ENCODE peak calls at places on chromosome 13, in four cellular contexts. One of them, this sample, is unnamed.

GRCh38 chr13:24540236-24541126 is 27.9 kb upstream of the PARP4 start:
- DNase-seq in CD8-positive, alpha-beta T cell: no peak
- DNase-seq in mesenchymal stem cell: peak; percentile 25
- DNase-seq in HCT116: no peak
- DNase-seq in this sample: no peak

GRCh38 chr13:88806438-88806837 is 1135.3 kb downstream of the SLITRK5 start:
- DNase-seq in HCT116: no peak
- DNase-seq in CD8-positive, alpha-beta T cell: no peak
- DNase-seq in mesenchymal stem cell: no peak
- DNase-seq in this sample: no peak

GRCh38 chr13:87684850-87685735 is 13.9 kb downstream of the SLITRK5 start:
- DNase-seq in mesenchymal stem cell: peak; percentile 17
- DNase-seq in CD8-positive, alpha-beta T cell: no peak
- DNase-seq in HCT116: no peak
- DNase-seq in this sample: no peak

GRCh38 chr13:113152894-113153809 is 5.3 kb upstream of the PROZ start:
- DNase-seq in mesenchymal stem cell: peak; percentile 43
- DNase-seq in CD8-positive, alpha-beta T cell: peak; percentile 35
- DNase-seq in HCT116: no peak
- DNase-seq in this sample: no peak

GRCh38 chr13:54574791-54575190 is 1546.2 kb downstream of the OLFM4 start:
- DNase-seq in HCT116: no peak
- DNase-seq in mesenchymal stem cell: peak; percentile 6
- DNase-seq in CD8-positive, alpha-beta T cell: no peak
- DNase-seq in this sample: no peak

GRCh38 chr13:87582399-87582798 is 88.8 kb upstream of the SLITRK5 start:
- DNase-seq in CD8-positive, alpha-beta T cell: no peak
- DNase-seq in HCT116: no peak
- DNase-seq in mesenchymal stem cell: no peak
- DNase-seq in this sample: no peak

GRCh38 chr13:50420720-50421456 is 405.6 kb downstream of the KCNRG start:
- DNase-seq in HCT116: no peak
- DNase-seq in CD8-positive, alpha-beta T cell: no peak
- DNase-seq in mesenchymal stem cell: no peak
- DNase-seq in this sample: no peak

GRCh38 chr13:96762876-96763275 is 231.4 kb downstream of the OXGR1 start:
- DNase-seq in HCT116: no peak
- DNase-seq in mesenchymal stem cell: peak; percentile 25
- DNase-seq in CD8-positive, alpha-beta T cell: no peak
- DNase-seq in this sample: no peak

GRCh38 chr13:102816633-102817032 is 17.7 kb downstream of the BIVM start:
- DNase-seq in mesenchymal stem cell: no peak
- DNase-seq in HCT116: no peak
- DNase-seq in CD8-positive, alpha-beta T cell: no peak
- DNase-seq in this sample: no peak

GRCh38 chr13:71260246-71260645 is 606.8 kb downstream of the DACH1 start:
- DNase-seq in CD8-positive, alpha-beta T cell: no peak
- DNase-seq in mesenchymal stem cell: peak; percentile 5
- DNase-seq in HCT116: no peak
- DNase-seq in this sample: no peak

GRCh38 chr13:106522898-106523525 is 12.4 kb downstream of the EFNB2 start:
- DNase-seq in HCT116: no peak
- DNase-seq in CD8-positive, alpha-beta T cell: no peak
- DNase-seq in mesenchymal stem cell: no peak
- DNase-seq in this sample: no peak

GRCh38 chr13:23418776-23419683 is 14.5 kb downstream of the SACS start:
- DNase-seq in HCT116: no peak
- DNase-seq in mesenchymal stem cell: no peak
- DNase-seq in CD8-positive, alpha-beta T cell: no peak
- DNase-seq in this sample: no peak

GRCh38 chr13:38824342-38824741 is 137.5 kb downstream of the FREM2 start:
- DNase-seq in mesenchymal stem cell: no peak
- DNase-seq in CD8-positive, alpha-beta T cell: no peak
- DNase-seq in HCT116: no peak
- DNase-seq in this sample: no peak

DNA sequence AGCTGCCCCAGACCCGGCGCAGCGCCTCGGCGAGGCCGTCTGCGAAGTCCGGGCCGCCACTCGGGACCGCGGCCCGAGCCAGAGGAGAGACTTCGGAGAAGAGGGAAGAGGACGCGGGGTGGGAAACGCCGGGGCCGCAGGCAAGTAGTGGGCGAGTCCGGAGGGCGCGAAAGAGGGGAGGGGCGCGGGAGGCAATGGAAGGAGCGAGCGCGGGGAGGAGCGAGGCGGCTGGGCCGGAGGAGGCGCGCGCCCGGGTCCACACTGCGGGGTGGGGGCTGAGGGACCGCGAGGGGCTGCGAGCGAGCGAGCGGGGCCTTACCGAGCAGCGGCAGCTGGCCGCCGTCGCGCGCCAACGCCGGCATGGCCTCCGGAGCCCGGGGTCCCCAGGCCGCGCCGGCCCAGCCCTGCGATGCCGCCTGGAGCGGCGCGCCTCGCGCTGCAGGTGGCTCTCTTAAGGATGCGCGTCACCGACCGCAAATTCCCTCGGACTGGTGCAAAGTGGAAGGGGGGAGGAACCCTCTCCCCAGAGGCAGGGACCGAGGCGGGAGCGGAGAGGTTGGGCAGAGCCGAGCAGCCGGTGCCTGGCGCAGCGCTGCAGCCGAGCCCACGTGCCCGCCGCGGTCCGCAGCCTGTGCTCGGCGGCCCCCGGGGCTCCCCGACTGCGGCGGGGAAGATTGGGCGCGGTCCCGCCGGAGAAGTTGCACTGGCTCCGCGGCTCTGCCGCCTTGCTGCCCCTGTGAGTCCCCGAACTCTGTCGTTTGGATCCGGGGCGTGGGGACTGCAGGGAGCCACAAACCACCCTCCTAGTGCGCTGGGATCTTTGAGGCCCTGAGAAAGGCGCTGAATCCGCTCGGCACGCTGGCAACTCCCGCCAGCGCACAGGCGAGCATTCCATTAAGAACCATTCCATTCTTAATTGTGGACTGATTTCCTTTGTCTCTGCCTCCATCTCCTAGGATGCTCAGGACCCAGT is at the start of gene FLT3:
- DNase-seq in HCT116: peak; percentile 51
- DNase-seq in CD8-positive, alpha-beta T cell: peak; percentile 25
- DNase-seq in mesenchymal stem cell: peak; percentile 39
- DNase-seq in this sample: no peak
- H3K4me3 ChIP-seq in HCT116: peak within 1 kb of the TSS; percentile 53
- H3K4me3 ChIP-seq in CD8-positive, alpha-beta T cell: peak within 1 kb of the TSS; percentile 39
- H3K4me3 ChIP-seq in mesenchymal stem cell: peak within 1 kb of the TSS; percentile 53
- H3K4me3 ChIP-seq in this sample: peak within 1 kb of the TSS; percentile 31

GRCh38 chr13:46893820-46894533 is 2.9 kb downstream of the HTR2A start:
- DNase-seq in mesenchymal stem cell: peak; percentile 60
- DNase-seq in CD8-positive, alpha-beta T cell: peak; percentile 50
- DNase-seq in HCT116: peak; percentile 6
- DNase-seq in this sample: peak; percentile 85

GRCh38 chr13:46894534-46894906 is 2.3 kb downstream of the HTR2A start:
- DNase-seq in HCT116: no peak
- DNase-seq in mesenchymal stem cell: peak; percentile 16
- DNase-seq in CD8-positive, alpha-beta T cell: no peak
- DNase-seq in this sample: no peak

GRCh38 chr13:46899801-46900200 is 2.9 kb upstream of the HTR2A start:
- DNase-seq in HCT116: no peak
- DNase-seq in CD8-positive, alpha-beta T cell: no peak
- DNase-seq in mesenchymal stem cell: no peak
- DNase-seq in this sample: no peak

GRCh38 chr13:46893221-46893620 is 3.6 kb downstream of the HTR2A start:
- DNase-seq in mesenchymal stem cell: no peak
- DNase-seq in HCT116: no peak
- DNase-seq in CD8-positive, alpha-beta T cell: no peak
- DNase-seq in this sample: no peak

DNA sequence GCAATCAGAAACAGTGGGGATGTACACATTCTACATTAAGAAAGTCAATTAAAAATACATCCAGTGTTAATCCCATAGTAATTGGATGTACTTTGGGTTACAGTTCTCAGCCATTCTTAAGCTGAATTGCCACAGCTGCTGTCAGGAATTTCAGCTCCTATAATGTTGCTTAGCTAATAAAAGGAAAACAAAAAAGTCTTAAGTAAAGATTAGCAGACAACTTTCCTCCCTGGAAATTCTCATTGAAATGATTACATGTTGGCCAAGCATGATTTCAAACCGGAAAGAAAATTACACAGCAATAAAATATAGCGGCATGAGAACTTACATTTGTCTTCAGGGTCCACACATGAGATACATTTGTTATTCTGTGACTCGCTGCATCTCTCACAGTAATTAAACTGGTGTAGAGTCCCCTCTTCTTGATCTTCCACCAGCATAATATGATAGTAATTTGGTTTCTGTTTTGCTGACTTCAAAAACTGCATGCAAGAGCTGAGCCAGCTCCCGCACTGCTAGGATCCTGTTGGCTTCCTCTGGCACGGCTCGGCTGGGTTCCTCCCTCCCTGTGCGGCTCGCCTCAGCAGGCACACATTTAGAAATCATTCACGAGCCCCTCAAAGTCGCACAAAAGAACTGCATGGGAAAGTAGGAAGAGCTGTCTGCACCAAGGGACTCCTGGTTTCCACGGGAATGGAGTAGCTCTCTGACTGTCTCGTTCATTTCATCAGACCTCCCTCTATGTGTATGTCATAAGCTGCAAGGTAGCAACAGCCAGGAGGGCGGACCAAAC is at the start of gene HTR2A:
- DNase-seq in mesenchymal stem cell: no peak
- DNase-seq in HCT116: no peak
- DNase-seq in CD8-positive, alpha-beta T cell: no peak
- DNase-seq in this sample: peak; percentile 57
- H3K4me3 ChIP-seq in mesenchymal stem cell: peak within 1 kb of the TSS; percentile 19
- H3K4me3 ChIP-seq in HCT116: no peak within 1 kb of the TSS
- H3K4me3 ChIP-seq in CD8-positive, alpha-beta T cell: no peak within 1 kb of the TSS
- H3K4me3 ChIP-seq in this sample: peak within 1 kb of the TSS; percentile 57

GRCh38 chr13:99984134-99984462 is 2.5 kb downstream of the ZIC2 start:
- DNase-seq in HCT116: no peak
- DNase-seq in mesenchymal stem cell: no peak
- DNase-seq in CD8-positive, alpha-beta T cell: no peak
- DNase-seq in this sample: no peak
- H3K4me3 ChIP-seq in HCT116: peak overlapping the region; percentile 96
- H3K4me3 ChIP-seq in mesenchymal stem cell: peak overlapping the region; percentile 96
- H3K4me3 ChIP-seq in CD8-positive, alpha-beta T cell: no peak overlapping the region
- H3K4me3 ChIP-seq in this sample: no peak overlapping the region

GRCh38 chr13:75467009-75467728 is 14.8 kb downstream of the TBC1D4 start:
- DNase-seq in mesenchymal stem cell: no peak
- DNase-seq in HCT116: no peak
- DNase-seq in CD8-positive, alpha-beta T cell: no peak
- DNase-seq in this sample: no peak
- H3K4me3 ChIP-seq in mesenchymal stem cell: no peak overlapping the region
- H3K4me3 ChIP-seq in HCT116: no peak overlapping the region
- H3K4me3 ChIP-seq in CD8-positive, alpha-beta T cell: no peak overlapping the region
- H3K4me3 ChIP-seq in this sample: no peak overlapping the region

DNA sequence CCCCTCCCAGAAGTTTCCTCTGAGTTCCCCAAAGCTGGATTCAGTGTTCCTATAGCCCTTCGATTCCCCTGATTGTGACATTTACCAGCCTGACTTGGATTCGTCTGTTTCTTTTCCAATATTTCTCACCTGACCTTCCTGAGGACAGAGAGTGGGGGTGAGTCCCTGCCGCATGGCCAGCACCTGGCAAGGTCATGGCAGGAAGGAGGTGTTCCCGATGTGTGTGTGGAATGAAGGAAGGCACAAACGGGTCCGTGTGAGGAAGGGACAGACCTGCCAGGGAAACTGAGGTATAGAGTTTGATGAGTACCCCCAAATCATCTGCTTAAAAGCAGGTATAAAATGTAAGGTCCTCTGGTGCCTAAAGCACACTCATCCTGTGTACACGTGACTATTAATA is 3.3 kb downstream of the COL4A1 start:
- DNase-seq in mesenchymal stem cell: no peak
- DNase-seq in HCT116: no peak
- DNase-seq in CD8-positive, alpha-beta T cell: no peak
- DNase-seq in this sample: no peak
- H3K4me3 ChIP-seq in mesenchymal stem cell: no peak overlapping the region
- H3K4me3 ChIP-seq in HCT116: no peak overlapping the region
- H3K4me3 ChIP-seq in CD8-positive, alpha-beta T cell: no peak overlapping the region
- H3K4me3 ChIP-seq in this sample: peak overlapping the region; percentile 79

GRCh38 chr13:60135344-60135743 is 28.4 kb downstream of the DIAPH3 start:
- DNase-seq in CD8-positive, alpha-beta T cell: no peak
- DNase-seq in mesenchymal stem cell: peak; percentile 33
- DNase-seq in HCT116: no peak
- DNase-seq in this sample: no peak

GRCh38 chr13:60139272-60139671 is 24.5 kb downstream of the DIAPH3 start:
- DNase-seq in HCT116: no peak
- DNase-seq in mesenchymal stem cell: no peak
- DNase-seq in CD8-positive, alpha-beta T cell: no peak
- DNase-seq in this sample: no peak

GRCh38 chr13:60137911-60138570 is 25.7 kb downstream of the DIAPH3 start:
- DNase-seq in HCT116: no peak
- DNase-seq in CD8-positive, alpha-beta T cell: no peak
- DNase-seq in mesenchymal stem cell: no peak
- DNase-seq in this sample: no peak

GRCh38 chr13:60138674-60139073 is 25.1 kb downstream of the DIAPH3 start:
- DNase-seq in CD8-positive, alpha-beta T cell: no peak
- DNase-seq in mesenchymal stem cell: no peak
- DNase-seq in HCT116: no peak
- DNase-seq in this sample: no peak

DNA sequence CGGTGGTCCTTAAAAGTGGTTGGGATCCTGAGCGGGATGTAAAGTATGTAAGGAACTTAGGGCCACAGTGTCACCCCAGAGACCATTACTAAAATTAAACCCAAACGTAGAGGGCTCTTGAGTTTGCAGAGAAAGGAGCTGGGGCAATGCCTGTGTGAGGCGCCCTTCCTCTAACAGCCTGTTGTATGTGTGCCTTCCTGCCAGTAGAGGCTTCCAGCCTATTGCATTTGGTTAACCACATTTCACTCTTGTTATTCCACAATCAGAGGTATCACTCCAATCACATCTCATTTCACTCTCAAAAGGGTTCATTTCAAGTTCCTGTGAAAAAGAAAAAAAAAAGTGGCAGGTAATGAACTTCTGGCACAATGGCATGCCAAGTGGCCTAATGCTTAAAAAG is 29.4 kb downstream of the DIAPH3 start:
- DNase-seq in HCT116: no peak
- DNase-seq in CD8-positive, alpha-beta T cell: no peak
- DNase-seq in mesenchymal stem cell: peak; percentile 24
- DNase-seq in this sample: no peak
- H3K4me3 ChIP-seq in HCT116: no peak overlapping the region
- H3K4me3 ChIP-seq in CD8-positive, alpha-beta T cell: no peak overlapping the region
- H3K4me3 ChIP-seq in mesenchymal stem cell: no peak overlapping the region
- H3K4me3 ChIP-seq in this sample: peak overlapping the region; percentile 24

DNA sequence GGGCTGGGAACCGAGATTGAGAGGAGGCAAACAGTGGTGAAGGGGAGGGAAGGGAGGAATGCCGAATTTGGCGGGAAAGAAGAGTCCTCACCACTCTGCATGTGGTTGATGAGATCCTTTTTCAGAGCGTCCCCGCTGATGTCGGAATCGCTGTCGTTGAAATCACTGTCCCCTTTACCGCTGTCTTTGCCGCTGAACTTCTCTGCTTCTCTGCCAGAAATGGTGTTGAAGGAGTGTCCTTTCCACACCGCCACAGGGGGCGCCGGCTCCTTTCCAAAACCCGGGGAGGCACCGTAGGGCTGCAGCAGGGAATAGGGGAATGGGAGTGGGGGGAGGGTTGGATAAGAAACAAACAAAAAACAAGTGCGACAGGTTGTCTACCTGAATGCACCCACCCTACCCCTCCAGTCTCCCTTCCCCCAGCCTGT is 3.1 kb downstream of the PCDH8 start:
- DNase-seq in CD8-positive, alpha-beta T cell: no peak
- DNase-seq in mesenchymal stem cell: no peak
- DNase-seq in HCT116: no peak
- DNase-seq in this sample: no peak
- H3K4me3 ChIP-seq in CD8-positive, alpha-beta T cell: no peak overlapping the region
- H3K4me3 ChIP-seq in mesenchymal stem cell: no peak overlapping the region
- H3K4me3 ChIP-seq in HCT116: no peak overlapping the region
- H3K4me3 ChIP-seq in this sample: no peak overlapping the region

This sample was measured in tibial artery.